ENCODE peak calls at places on chromosomes 13 and 19, in six cellular contexts. One of them, this sample, is unnamed.

GRCh38 chr19:6354098-6354674 is 7.1 kb upstream of the CLPP start:
- DNase-seq in amniotic epithelial cell: no peak
- DNase-seq in activated T-cell treated with anti-CD3 and anti-CD28 coated beads, Interleukin-2, amount 50 U/mL, for 48 hours: no peak
- DNase-seq in EH: peak
- DNase-seq in lung: no peak
- DNase-seq in foreskin keratinocyte: no peak
- DNase-seq in this sample: no peak

GRCh38 chr13:33624740-33625139 is 193.2 kb upstream of the RFC3 start:
- DNase-seq in amniotic epithelial cell: no peak
- DNase-seq in activated T-cell treated with anti-CD3 and anti-CD28 coated beads, Interleukin-2, amount 50 U/mL, for 48 hours: no peak
- DNase-seq in EH: no peak
- DNase-seq in lung: no peak
- DNase-seq in foreskin keratinocyte: no peak
- DNase-seq in this sample: no peak

GRCh38 chr19:10508707-10509106 is 5.6 kb upstream of the KEAP1 start:
- DNase-seq in amniotic epithelial cell: peak
- DNase-seq in activated T-cell treated with anti-CD3 and anti-CD28 coated beads, Interleukin-2, amount 50 U/mL, for 48 hours: peak
- DNase-seq in EH: no peak
- DNase-seq in lung: no peak
- DNase-seq in foreskin keratinocyte: peak
- DNase-seq in this sample: no peak

GRCh38 chr13:20383058-20383457 is 142.6 kb downstream of the CRYL1 start:
- DNase-seq in amniotic epithelial cell: no peak
- DNase-seq in activated T-cell treated with anti-CD3 and anti-CD28 coated beads, Interleukin-2, amount 50 U/mL, for 48 hours: no peak
- DNase-seq in EH: no peak
- DNase-seq in lung: no peak
- DNase-seq in foreskin keratinocyte: no peak
- DNase-seq in this sample: no peak

GRCh38 chr13:28955264-28955966 is 135.3 kb downstream of the MTUS2 start:
- DNase-seq in amniotic epithelial cell: no peak
- DNase-seq in activated T-cell treated with anti-CD3 and anti-CD28 coated beads, Interleukin-2, amount 50 U/mL, for 48 hours: no peak
- DNase-seq in EH: no peak
- DNase-seq in lung: no peak
- DNase-seq in foreskin keratinocyte: no peak
- DNase-seq in this sample: no peak

GRCh38 chr19:8056533-8056932 is 4.0 kb downstream of the CCL25 start:
- DNase-seq in amniotic epithelial cell: no peak
- DNase-seq in activated T-cell treated with anti-CD3 and anti-CD28 coated beads, Interleukin-2, amount 50 U/mL, for 48 hours: no peak
- DNase-seq in EH: no peak
- DNase-seq in lung: no peak
- DNase-seq in foreskin keratinocyte: no peak
- DNase-seq in this sample: no peak

GRCh38 chr13:50081106-50081898 is 66.1 kb downstream of the KCNRG start:
- DNase-seq in amniotic epithelial cell: no peak
- DNase-seq in activated T-cell treated with anti-CD3 and anti-CD28 coated beads, Interleukin-2, amount 50 U/mL, for 48 hours: peak
- DNase-seq in EH: peak
- DNase-seq in lung: peak
- DNase-seq in foreskin keratinocyte: peak
- DNase-seq in this sample: peak

GRCh38 chr19:6198896-6199239 is 63.4 kb downstream of the ACSBG2 start:
- DNase-seq in amniotic epithelial cell: no peak
- DNase-seq in activated T-cell treated with anti-CD3 and anti-CD28 coated beads, Interleukin-2, amount 50 U/mL, for 48 hours: no peak
- DNase-seq in EH: no peak
- DNase-seq in lung: no peak
- DNase-seq in foreskin keratinocyte: no peak
- DNase-seq in this sample: no peak

GRCh38 chr13:84553252-84553651 is 671.0 kb upstream of the SLITRK1 start:
- DNase-seq in amniotic epithelial cell: no peak
- DNase-seq in activated T-cell treated with anti-CD3 and anti-CD28 coated beads, Interleukin-2, amount 50 U/mL, for 48 hours: no peak
- DNase-seq in EH: no peak
- DNase-seq in lung: no peak
- DNase-seq in foreskin keratinocyte: peak
- DNase-seq in this sample: no peak

GRCh38 chr19:4454952-4455738 is 2.4 kb downstream of the UBXN6 start:
- DNase-seq in amniotic epithelial cell: peak
- DNase-seq in activated T-cell treated with anti-CD3 and anti-CD28 coated beads, Interleukin-2, amount 50 U/mL, for 48 hours: no peak
- DNase-seq in EH: peak
- DNase-seq in lung: no peak
- DNase-seq in foreskin keratinocyte: peak
- DNase-seq in this sample: no peak

GRCh38 chr19:789473-790052 is 7.7 kb upstream of the PTBP1 start:
- DNase-seq in amniotic epithelial cell: peak
- DNase-seq in activated T-cell treated with anti-CD3 and anti-CD28 coated beads, Interleukin-2, amount 50 U/mL, for 48 hours: no peak
- DNase-seq in EH: peak
- DNase-seq in lung: no peak
- DNase-seq in foreskin keratinocyte: no peak
- DNase-seq in this sample: no peak

GRCh38 chr19:18762125-18763023 is 28.7 kb downstream of the COMP start:
- DNase-seq in amniotic epithelial cell: peak
- DNase-seq in activated T-cell treated with anti-CD3 and anti-CD28 coated beads, Interleukin-2, amount 50 U/mL, for 48 hours: no peak
- DNase-seq in EH: peak
- DNase-seq in lung: peak
- DNase-seq in foreskin keratinocyte: peak
- DNase-seq in this sample: no peak

GRCh38 chr13:30744056-30744684 is 8.8 kb downstream of the ALOX5AP start:
- DNase-seq in amniotic epithelial cell: peak
- DNase-seq in activated T-cell treated with anti-CD3 and anti-CD28 coated beads, Interleukin-2, amount 50 U/mL, for 48 hours: peak
- DNase-seq in EH: peak
- DNase-seq in lung: peak
- DNase-seq in foreskin keratinocyte: no peak
- DNase-seq in this sample: no peak

GRCh38 chr19:12720851-12721655 is 2.7 kb downstream of the TNPO2 start:
- DNase-seq in amniotic epithelial cell: no peak
- DNase-seq in activated T-cell treated with anti-CD3 and anti-CD28 coated beads, Interleukin-2, amount 50 U/mL, for 48 hours: peak
- DNase-seq in EH: peak
- DNase-seq in lung: no peak
- DNase-seq in foreskin keratinocyte: peak
- DNase-seq in this sample: no peak

GRCh38 chr13:97559030-97559429 is 125.1 kb downstream of the RAP2A start:
- DNase-seq in amniotic epithelial cell: no peak
- DNase-seq in activated T-cell treated with anti-CD3 and anti-CD28 coated beads, Interleukin-2, amount 50 U/mL, for 48 hours: no peak
- DNase-seq in EH: no peak
- DNase-seq in lung: no peak
- DNase-seq in foreskin keratinocyte: peak
- DNase-seq in this sample: no peak